ENCODE peak calls at places on chromosomes 2 and 18, in seven cellular contexts. Y, X, A, D, L, Q and B are unnamed samples.
A peak's percentile ranks its signal among the peaks of the same experiment; 100 is the strongest.

GRCh38 chr18:3499498-3499897 is 49.5 kb downstream of the TGIF1 start:
- DNase-seq in Y (no peak), X (peak; percentile 64), A (peak; percentile 20), D (no peak), L (no peak), Q (no peak), B (no peak)

GRCh38 chr2:219766658-219767057 is 139.2 kb downstream of the SLC4A3 start:
- DNase-seq in Y (no peak), X (no peak), A (no peak), D (no peak), L (no peak), Q (no peak), B (no peak)

GRCh38 chr2:161238559-161239415 is 69.4 kb upstream of the PSMD14 start:
- DNase-seq in Y (peak; percentile 74), X (peak; percentile 89), A (peak; percentile 66), D (no peak), L (peak; percentile 65), Q (peak; percentile 78), B (peak; percentile 70)

GRCh38 chr2:197349699-197350098 is 39.1 kb upstream of the ANKRD44 start:
- DNase-seq in Y (no peak), X (no peak), A (no peak), D (no peak), L (no peak), Q (no peak), B (no peak)

GRCh38 chr2:232761301-232761907 is 15.0 kb downstream of the KCNJ13 start:
- DNase-seq in Y (no peak), X (no peak), A (peak; percentile 39), D (no peak), L (no peak), Q (no peak), B (peak; percentile 23)

GRCh38 chr2:14565666-14566065 is 66.9 kb upstream of the LRATD1 start:
- DNase-seq in Y (no peak), X (no peak), A (no peak), D (no peak), L (no peak), Q (no peak), B (no peak)

GRCh38 chr2:133286326-133286922 is 281.8 kb downstream of the NCKAP5 start:
- DNase-seq in Y (no peak), X (no peak), A (peak; percentile 27), D (no peak), L (no peak), Q (no peak), B (no peak)

GRCh38 chr2:226413498-226414130 is 386.0 kb downstream of the IRS1 start:
- DNase-seq in Y (no peak), X (no peak), A (no peak), D (no peak), L (no peak), Q (no peak), B (no peak)

GRCh38 chr2:197947219-197947757 is 142.9 kb downstream of the PLCL1 start:
- DNase-seq in Y (no peak), X (peak; percentile 25), A (no peak), D (no peak), L (no peak), Q (no peak), B (no peak)

GRCh38 chr2:120580709-120581108 is 155.0 kb upstream of the GLI2 start:
- DNase-seq in Y (no peak), X (no peak), A (no peak), D (no peak), L (no peak), Q (no peak), B (no peak)

GRCh38 chr18:76620326-76620813 is 125.3 kb upstream of the ZNF516 start:
- DNase-seq in Y (peak; percentile 90), X (peak; percentile 86), A (peak; percentile 77), D (peak; percentile 17), L (peak; percentile 60), Q (no peak), B (peak; percentile 83)

GRCh38 chr2:8882094-8882493 is 44.7 kb upstream of the KIDINS220 start:
- DNase-seq in Y (no peak), X (peak; percentile 83), A (no peak), D (no peak), L (no peak), Q (no peak), B (no peak)
- TF ChIP-seq CTCF in Y (no peak), X (peak; percentile 89), A (peak; percentile 58), D (peak; percentile 44), L (peak; percentile 49), Q (peak; percentile 52), B (peak; percentile 9)

GRCh38 chr18:78960709-78961108 is 18.9 kb upstream of the SALL3 start:
- DNase-seq in Y (no peak), X (no peak), A (no peak), D (no peak), L (no peak), Q (no peak), B (no peak)
- TF ChIP-seq CTCF in Y (no peak), X (no peak), A (no peak), D (no peak), L (no peak), Q (no peak), B (no peak)

GRCh38 chr2:60512641-60513040 is 40.8 kb downstream of the BCL11A start:
- DNase-seq in Y (no peak), X (no peak), A (peak; percentile 38), D (no peak), L (no peak), Q (no peak), B (no peak)
- TF ChIP-seq CTCF in Y (no peak), X (no peak), A (no peak), D (no peak), L (no peak), Q (no peak), B (no peak)

GRCh38 chr2:215442392-215442787 is 6.5 kb upstream of the FN1 start:
- DNase-seq in Y (no peak), X (no peak), A (no peak), D (peak; percentile 13), L (no peak), Q (no peak), B (no peak)
- TF ChIP-seq CTCF in Y (no peak), X (peak; percentile 21), A (no peak), D (peak; percentile 10), L (peak; percentile 29), Q (no peak), B (no peak)